ENCODE peak calls at places on chromosomes 4 and X, in four cellular contexts. M is posterior vena cava; B is stimulated activated CD8-positive, alpha-beta memory T cell treated with anti-CD3 and anti-CD28 coated beads, Interleukin-2, amount 100 ng/mL, for 48 hours; I is GM23248. O is an unnamed sample.

GRCh38 chr4:88722276-88722780 is 24.7 kb upstream of the NAP1L5 start:
- DNase-seq in M (no peak), I (no peak), B (no peak), O (no peak)

GRCh38 chr4:57018930-57019329 is 40.2 kb downstream of the POLR2B start:
- DNase-seq in M (no peak), I (peak), B (no peak), O (no peak)

GRCh38 chrX:94633237-94633636 is 959.2 kb downstream of the FAM133A start:
- DNase-seq in M (no peak), B (no peak), I (no peak), O (no peak)

GRCh38 chr4:89067407-89067806 is 10.4 kb upstream of the FAM13A start:
- DNase-seq in B (no peak), I (peak), M (no peak), O (no peak)

GRCh38 chrX:13717697-13718483 is 16.5 kb downstream of the TRAPPC2 start:
- DNase-seq in B (no peak), M (no peak), I (peak), O (no peak)

GRCh38 chrX:120242807-120243206 is 7.8 kb upstream of the ZBTB33 start:
- DNase-seq in M (no peak), I (peak), B (no peak), O (no peak)

GRCh38 chrX:10926404-10926803 is 184.7 kb upstream of the HCCS start:
- DNase-seq in I (no peak), M (no peak), B (no peak), O (no peak)

GRCh38 chr4:25900310-25900709 is 13.7 kb upstream of the SMIM20 start:
- DNase-seq in B (no peak), M (no peak), I (peak), O (no peak)

GRCh38 chr4:102586644-102587021 is 85.5 kb downstream of the NFKB1 start:
- DNase-seq in B (no peak), I (no peak), M (no peak), O (no peak)

GRCh38 chrX:17440258-17440657 is 65.3 kb downstream of the NHS start:
- DNase-seq in M (no peak), B (no peak), I (no peak), O (no peak)

GRCh38 chrX:132671229-132671641 is 182.4 kb upstream of the MBNL3 start:
- DNase-seq in I (peak), B (no peak), M (no peak), O (no peak)

GRCh38 chrX:22396408-22396807 is 123.7 kb downstream of the CBLL2 start:
- DNase-seq in B (no peak), M (no peak), I (peak), O (no peak)

GRCh38 chr4:46270986-46271596 is 118.8 kb downstream of the GABRA2 start:
- DNase-seq in I (peak), B (no peak), M (no peak), O (no peak)

GRCh38 chr4:177283167-177283566 is 26.5 kb upstream of the NEIL3 start:
- DNase-seq in B (no peak), M (no peak), I (peak), O (no peak)

GRCh38 chr4:24515698-24516097 is 68.7 kb downstream of the DHX15 start:
- DNase-seq in B (no peak), I (peak), M (no peak), O (no peak)

GRCh38 chr4:41095973-41096372 is 118.4 kb downstream of the APBB2 start:
- DNase-seq in B (no peak), M (no peak), I (peak), O (no peak)

GRCh38 chr4:33722800-33723511 is 2521.4 kb downstream of the ARAP2 start:
- DNase-seq in B (no peak), I (peak), M (no peak), O (no peak)

GRCh38 chrX:15909605-15910004 is 55.0 kb upstream of the AP1S2 start:
- DNase-seq in B (no peak), M (no peak), I (no peak), O (no peak)

GRCh38 chr4:128600996-128601857 is 208.3 kb upstream of the JADE1 start:
- DNase-seq in B (no peak), M (no peak), I (peak), O (peak)

GRCh38 chr4:4726051-4726450 is 133.4 kb upstream of the MSX1 start:
- DNase-seq in I (no peak), B (no peak), M (no peak), O (no peak)

GRCh38 chr4:153447175-153447887 is 18.8 kb upstream of the TMEM131L start:
- DNase-seq in B (no peak), I (peak), M (no peak), O (no peak)

O was measured in RWPE2.